ENCODE peak calls at places on chromosomes 13 and 19, in four cellular contexts. E is K562, K is WTC11, T is GM12878. V is an unnamed sample.

GRCh38 chr13:46803586-46803985 is 6.6 kb upstream of the ESD start:
- DNase-seq in K (no peak), E (no peak), T (no peak), V (no peak)

GRCh38 chr13:86601351-86601750 is 802.1 kb upstream of the SLITRK6 start:
- DNase-seq in K (no peak), E (no peak), T (no peak), V (no peak)

GRCh38 chr19:35757231-35757748 is 461 bp upstream of the HSPB6 start:
- DNase-seq in T (no peak), E (peak; percentile 56), K (no peak), V (peak; percentile 24)

GRCh38 chr13:98868932-98869331 is 108.9 kb downstream of the DOCK9 start:
- DNase-seq in T (no peak), E (no peak), K (no peak), V (no peak)

GRCh38 chr19:58001895-58002369 is 688 bp downstream of the ZNF606 start:
- DNase-seq in K (no peak), E (no peak), T (no peak), V (peak; percentile 71)

GRCh38 chr13:107124129-107124718 is 556.3 kb upstream of the ARGLU1 start:
- DNase-seq in T (no peak), K (no peak), E (no peak), V (peak; percentile 18)

GRCh38 chr19:42051166-42052115 is 18.6 kb downstream of the GRIK5 start:
- DNase-seq in K (no peak), T (no peak), E (no peak), V (no peak)

GRCh38 chr13:45137501-45137880 is 17.2 kb downstream of the GTF2F2 start:
- DNase-seq in T (no peak), K (no peak), E (no peak), V (no peak)

GRCh38 chr13:31846984-31847752 is 107.8 kb downstream of the RXFP2 start:
- DNase-seq in K (no peak), E (peak; percentile 36), T (no peak), V (no peak)

GRCh38 chr13:58879114-58879513 is 1247.6 kb downstream of the PCDH17 start:
- DNase-seq in K (no peak), T (no peak), E (no peak), V (no peak)

DNA sequence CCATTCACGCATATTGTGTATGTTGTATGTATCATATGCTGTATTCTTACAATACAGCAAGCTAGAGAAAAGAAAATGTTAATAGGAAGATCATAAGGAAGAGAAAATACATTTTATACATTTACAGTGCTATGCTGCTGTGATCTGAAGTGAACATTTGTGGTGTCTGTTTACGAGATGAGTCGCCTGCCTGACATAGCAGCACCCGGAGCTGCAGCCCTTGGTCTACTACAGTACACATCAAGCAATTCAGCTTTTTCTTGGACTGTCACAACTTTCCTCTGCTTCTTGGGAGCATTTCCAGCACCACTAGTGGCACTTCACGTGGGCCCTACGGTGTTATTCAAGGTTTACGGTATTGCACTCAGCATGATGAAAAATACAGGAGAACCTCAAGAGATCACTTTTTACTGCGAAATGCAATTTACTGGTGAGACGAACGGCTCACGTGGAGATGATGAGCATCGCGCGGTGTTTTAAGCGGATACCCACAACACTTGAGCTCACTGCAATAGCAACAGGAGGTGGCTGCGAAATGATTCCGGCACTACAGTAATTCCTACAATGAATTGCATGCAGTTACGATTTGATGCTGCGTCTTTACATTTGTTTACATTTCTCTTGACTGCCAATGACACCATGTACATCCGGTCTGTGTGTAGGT is 308.4 kb downstream of the FGF9 start:
- DNase-seq in T (no peak), E (no peak), K (no peak), V (no peak)
- TF ChIP-seq TCF7 in T (no peak), E (no peak), K (no peak), V (no peak)

DNA sequence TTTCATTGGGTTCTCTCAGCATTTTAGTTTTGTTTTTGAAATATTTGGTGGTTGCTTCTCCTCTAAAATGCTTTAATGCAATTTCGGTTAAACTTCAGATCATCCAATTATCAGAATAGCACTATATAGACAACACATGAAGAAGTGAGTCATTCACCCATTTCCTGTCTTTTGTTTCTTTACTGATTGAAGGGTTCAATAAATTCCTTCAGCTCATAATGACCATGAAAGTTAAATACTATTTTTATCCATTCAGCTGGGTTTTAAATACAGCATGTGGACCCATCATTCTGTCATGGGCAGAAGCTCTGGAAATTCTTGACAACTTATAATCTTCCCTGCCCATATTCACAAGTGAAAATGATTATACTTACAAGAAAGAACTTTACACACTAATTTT is 187.2 kb downstream of the ITGBL1 start:
- DNase-seq in E (no peak), K (no peak), T (no peak), V (no peak)
- TF ChIP-seq TCF7 in E (no peak), K (no peak), T (no peak), V (no peak)

DNA sequence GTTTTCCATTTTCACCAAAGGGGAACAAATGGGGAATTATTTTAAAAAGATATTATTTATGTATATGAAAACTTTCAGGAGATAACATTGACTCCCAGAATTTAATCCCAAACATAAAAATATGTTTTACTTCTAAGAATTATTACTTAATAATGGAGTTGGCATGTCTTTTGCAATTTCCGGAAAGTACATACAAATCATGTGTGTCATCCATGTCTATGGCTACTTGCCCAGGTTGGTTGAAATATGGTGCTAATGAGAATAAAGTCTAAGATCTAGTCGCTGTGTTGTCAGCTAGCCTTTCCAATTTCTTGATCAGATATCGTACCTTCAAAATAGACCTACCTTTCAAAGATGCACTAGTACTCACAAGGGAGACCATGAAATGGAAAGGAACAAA is 1003.2 kb upstream of the PCDH20 start:
- DNase-seq in E (no peak), T (no peak), K (no peak), V (no peak)
- TF ChIP-seq TCF7 in E (no peak), T (no peak), K (no peak), V (no peak)

GRCh38 chr19:1213391-1214286 is 8.1 kb downstream of the STK11 start:
- DNase-seq in K (no peak), T (peak; percentile 47), E (no peak), V (no peak)
- TF ChIP-seq TCF7 in K (no peak), T (no peak), E (no peak), V (no peak)

DNA sequence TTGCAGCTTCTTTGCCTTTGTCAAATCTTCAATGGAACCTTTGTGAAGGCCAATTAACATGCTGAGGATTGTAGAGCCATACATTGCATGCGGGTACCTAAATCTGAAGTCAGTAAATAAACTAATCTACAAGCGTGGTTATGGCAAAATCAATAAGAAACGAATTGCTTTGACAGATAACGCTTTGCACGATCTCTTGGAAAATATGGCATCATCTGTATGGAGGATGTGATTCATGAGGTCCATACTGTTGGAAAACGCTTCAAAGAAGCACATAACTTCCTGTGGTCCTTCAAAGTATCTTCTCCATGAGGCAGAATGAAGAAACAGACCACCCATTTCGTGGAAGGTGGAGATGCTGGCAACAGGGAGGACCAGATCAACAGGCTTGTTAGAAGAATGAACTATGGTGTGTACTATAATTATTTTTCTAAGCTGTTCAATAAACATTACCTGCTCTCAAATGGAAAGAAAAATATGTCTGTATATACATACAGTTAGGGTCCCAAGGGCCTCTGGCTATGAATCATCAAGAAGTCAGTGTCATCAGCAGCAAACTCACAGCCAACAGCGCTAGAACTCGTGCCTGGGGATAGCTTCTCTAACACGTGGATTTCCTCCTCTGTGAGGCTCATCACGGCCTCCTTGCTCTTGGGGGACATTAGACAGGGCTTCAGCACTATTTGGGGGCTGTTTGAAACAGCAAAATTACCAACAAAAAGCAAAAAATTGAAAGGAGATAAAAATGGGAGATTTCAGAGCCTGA is 2.9 kb upstream of the CD70 start:
- DNase-seq in E (no peak), K (no peak), T (no peak), V (no peak)
- TF ChIP-seq TCF7 in E (no peak), K (no peak), T (no peak), V (no peak)

GRCh38 chr19:51096473-51097165 is 11.6 kb downstream of the CTU1 start:
- DNase-seq in T (no peak), E (no peak), K (no peak), V (no peak)

GRCh38 chr19:51097166-51097736 is 11.0 kb downstream of the CTU1 start:
- DNase-seq in T (no peak), E (peak; percentile 74), K (peak; percentile 83), V (peak; percentile 34)

GRCh38 chr19:51093510-51094345 is 11.0 kb upstream of the KLK14 start:
- DNase-seq in E (no peak), T (no peak), K (no peak), V (no peak)

GRCh38 chr19:51093066-51093465 is 10.4 kb upstream of the KLK14 start:
- DNase-seq in E (no peak), K (no peak), T (no peak), V (peak; percentile 11)

DNA sequence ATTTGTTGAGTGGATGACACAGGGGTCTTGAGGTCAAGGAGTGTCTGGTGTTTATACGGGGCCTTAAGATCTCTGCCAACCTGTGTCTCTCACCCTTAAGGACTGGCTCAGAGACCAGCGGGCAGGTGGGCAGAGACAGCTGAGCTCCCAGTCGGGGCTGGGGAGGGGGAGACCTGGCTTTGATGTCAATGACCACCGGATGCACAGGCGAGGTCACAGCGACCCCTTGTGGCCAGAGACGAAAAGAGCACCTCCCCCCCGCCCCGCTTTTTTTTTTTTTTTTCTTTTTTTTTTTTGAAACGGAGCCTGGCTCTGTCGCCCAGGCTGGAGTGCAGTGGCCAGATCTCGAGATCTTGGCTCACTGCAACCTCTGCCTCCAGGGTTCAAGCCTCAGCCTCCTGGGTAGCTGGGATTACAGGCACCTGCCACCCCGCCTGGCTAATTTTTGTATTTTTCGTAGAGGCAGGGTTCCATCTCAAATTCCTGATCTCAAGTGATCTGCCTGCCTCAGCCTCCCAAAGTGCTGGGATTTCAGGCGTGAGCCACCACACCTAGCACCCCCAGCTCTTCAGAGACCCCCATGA is 12.1 kb upstream of the KLK14 start:
- DNase-seq in E (peak; percentile 85), K (peak; percentile 75), T (no peak), V (peak; percentile 13)
- TF ChIP-seq TCF7 in E (peak; percentile 46), K (no peak), T (no peak), V (no peak)

DNA sequence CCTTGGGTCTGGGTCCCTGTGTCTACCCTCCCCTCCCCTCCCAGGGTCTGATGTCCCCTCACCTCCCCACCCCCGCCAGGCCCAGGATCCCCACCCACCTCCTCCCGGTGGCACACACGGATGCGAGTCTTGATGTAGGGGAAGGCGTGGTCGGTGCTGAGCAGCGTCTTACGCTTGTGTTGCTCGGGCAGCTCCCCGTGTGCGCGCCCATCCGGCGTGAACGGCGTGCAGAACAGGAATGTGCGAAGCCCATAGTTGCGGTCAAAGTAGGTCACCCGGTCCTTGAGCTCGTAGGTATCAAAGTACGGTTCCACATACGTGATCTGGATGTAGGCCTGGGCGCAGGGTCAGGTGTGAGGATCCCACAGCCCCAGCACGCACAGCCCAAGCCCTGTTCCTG is 4.4 kb upstream of the KANK2 start:
- DNase-seq in K (no peak), T (no peak), E (no peak), V (no peak)
- TF ChIP-seq TCF7 in K (no peak), T (no peak), E (no peak), V (no peak)